ENCODE peak calls at places on chromosomes 4 and X, in six cellular contexts. S, J, I, L, Y and Z are unnamed samples.

GRCh38 chr4:6829077-6829476 is 46.5 kb downstream of the KIAA0232 start:
- DNase-seq in S (no peak), I (no peak), L (no peak), Y (no peak), J (no peak), Z (no peak)

GRCh38 chrX:149370097-149370496 is 135.0 kb downstream of the IDS start:
- DNase-seq in S (no peak), Y (no peak), I (no peak), J (no peak), L (no peak), Z (no peak)

GRCh38 chrX:42089014-42089413 is 165.7 kb upstream of the CASK start:
- DNase-seq in S (no peak), Y (no peak), L (no peak), I (no peak), J (no peak), Z (peak)

GRCh38 chr4:45638641-45639040 is 485.2 kb downstream of the GABRG1 start:
- DNase-seq in Y (no peak), S (no peak), J (no peak), L (no peak), I (no peak), Z (no peak)

GRCh38 chr4:10011277-10011676 is 10.0 kb downstream of the SLC2A9 start:
- DNase-seq in L (no peak), I (no peak), J (no peak), S (no peak), Y (no peak), Z (no peak)

GRCh38 chrX:140765043-140765784 is 55.7 kb downstream of the LINC00632 start:
- DNase-seq in I (no peak), L (peak), J (no peak), Y (no peak), S (peak), Z (peak)

GRCh38 chr4:5511791-5512190 is 196.6 kb downstream of the EVC2 start:
- DNase-seq in J (no peak), Y (no peak), S (no peak), L (no peak), I (no peak), Z (no peak)

GRCh38 chr4:112330921-112331320 is 33.8 kb downstream of the ALPK1 start:
- DNase-seq in Y (no peak), J (no peak), L (no peak), S (no peak), I (no peak), Z (no peak)

GRCh38 chr4:15926486-15926885 is 12.1 kb downstream of the FGFBP1 start:
- DNase-seq in I (no peak), S (no peak), L (no peak), J (no peak), Y (no peak), Z (no peak)

GRCh38 chrX:79107891-79108718 is 36.4 kb upstream of the GPR174 start:
- DNase-seq in I (no peak), J (no peak), Y (no peak), L (peak), S (no peak), Z (no peak)

GRCh38 chr4:41538887-41539498 is 1.0 kb downstream of the LIMCH1 start:
- DNase-seq in J (no peak), I (no peak), L (peak), S (no peak), Y (no peak), Z (no peak)

GRCh38 chr4:186840222-186840701 is 116.6 kb upstream of the FAT1 start:
- DNase-seq in I (no peak), L (no peak), J (peak), Y (no peak), S (no peak), Z (no peak)

GRCh38 chr4:73593631-73594241 is 26.5 kb downstream of the RASSF6 start:
- DNase-seq in I (no peak), J (no peak), S (peak), L (peak), Y (peak), Z (no peak)

GRCh38 chrX:16465081-16465876 is 184.7 kb upstream of the S100G start:
- DNase-seq in I (no peak), J (no peak), L (no peak), Y (no peak), S (no peak), Z (no peak)

GRCh38 chr4:183012862-183013855 is 85.9 kb upstream of the WWC2 start:
- DNase-seq in S (no peak), Y (no peak), I (no peak), J (no peak), L (no peak), Z (peak)
- TF ChIP-seq JUN in S (no peak), Y (no peak), I (no peak), J (no peak), L (no peak), Z (no peak)

GRCh38 chr4:114077610-114078009 is 98.2 kb upstream of the ARSJ start:
- DNase-seq in Y (no peak), S (no peak), J (no peak), I (no peak), L (peak), Z (no peak)
- TF ChIP-seq JUN in Y (no peak), S (no peak), J (no peak), I (no peak), L (peak), Z (no peak)

GRCh38 chr4:185351691-185352090 is 44.0 kb downstream of the LRP2BP start:
- DNase-seq in I (no peak), J (no peak), S (no peak), Y (no peak), L (no peak), Z (no peak)
- TF ChIP-seq JUN in I (no peak), J (no peak), S (no peak), Y (no peak), L (no peak), Z (no peak)

GRCh38 chr4:139145552-139145932 is 31.5 kb downstream of the ELF2 start:
- DNase-seq in Y (no peak), J (no peak), L (no peak), S (no peak), I (no peak), Z (no peak)

GRCh38 chr4:139142980-139143379 is 34.0 kb downstream of the ELF2 start:
- DNase-seq in S (no peak), I (no peak), J (no peak), L (no peak), Y (no peak), Z (no peak)

GRCh38 chr4:139142097-139142496 is 34.9 kb downstream of the ELF2 start:
- DNase-seq in L (no peak), J (no peak), I (no peak), Y (no peak), S (no peak), Z (no peak)

GRCh38 chr4:139144911-139145551 is 32.0 kb downstream of the ELF2 start:
- DNase-seq in J (no peak), I (no peak), L (no peak), S (no peak), Y (no peak), Z (peak)

GRCh38 chr4:139144161-139144859 is 32.7 kb downstream of the ELF2 start:
- DNase-seq in I (no peak), J (no peak), Y (no peak), S (no peak), L (no peak), Z (peak)
- TF ChIP-seq JUN in I (no peak), J (no peak), Y (no peak), S (no peak), L (no peak), Z (no peak)

DNA sequence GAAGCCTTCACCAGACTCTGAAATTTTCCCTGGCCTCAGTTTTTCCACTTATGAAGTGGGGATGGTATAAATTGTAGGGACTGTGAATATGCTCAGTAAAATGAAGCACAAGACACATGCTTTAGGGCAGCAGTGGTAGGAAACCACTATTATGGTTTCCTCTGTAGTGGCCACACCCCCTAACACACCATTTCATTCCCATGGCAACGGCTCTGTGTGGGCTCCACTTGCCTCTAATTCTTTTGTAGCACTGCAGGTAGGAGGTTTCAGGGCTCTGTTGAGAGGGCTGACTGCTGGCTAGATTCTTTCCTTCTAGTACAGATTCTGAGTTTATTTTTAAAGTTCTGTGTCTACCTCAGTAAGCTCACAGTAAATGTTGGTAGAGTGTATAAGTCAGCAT is 3.5 kb upstream of the VMA21 start:
- DNase-seq in L (no peak), J (no peak), I (no peak), Y (no peak), S (no peak), Z (peak)
- TF ChIP-seq JUN in L (no peak), J (no peak), I (no peak), Y (no peak), S (no peak), Z (no peak)

GRCh38 chrX:36434521-36434920 is 515.0 kb downstream of the CFAP47 start:
- DNase-seq in S (no peak), Y (no peak), J (no peak), I (no peak), L (no peak), Z (no peak)

GRCh38 chrX:36436286-36436860 is 516.8 kb downstream of the CFAP47 start:
- DNase-seq in I (no peak), S (no peak), L (no peak), Y (no peak), J (no peak), Z (no peak)

DNA sequence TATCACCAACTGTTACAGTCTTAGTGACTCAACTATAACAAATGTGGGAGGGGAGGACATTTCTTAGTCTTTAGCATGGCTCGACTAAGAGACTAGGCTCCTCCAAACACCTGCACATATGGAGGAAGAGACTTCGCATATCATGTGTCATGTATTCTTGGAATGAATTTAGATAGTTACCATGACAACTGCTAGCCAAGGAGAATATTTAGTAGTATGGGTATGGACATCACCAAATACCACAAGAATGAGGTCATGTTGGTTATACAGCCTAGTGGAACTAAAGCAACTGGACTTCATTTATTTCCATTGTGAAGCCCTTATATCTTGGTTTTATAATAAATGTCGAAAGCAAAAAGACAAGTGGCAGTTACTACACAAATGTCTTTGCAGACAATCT is 512.3 kb downstream of the CFAP47 start:
- DNase-seq in Y (no peak), S (peak), J (no peak), L (no peak), I (no peak), Z (no peak)
- TF ChIP-seq JUN in Y (no peak), S (no peak), J (no peak), L (no peak), I (no peak), Z (no peak)

GRCh38 chrX:100830547-100830946 is 10.4 kb downstream of the CSTF2 start:
- DNase-seq in I (no peak), L (no peak), J (no peak), Y (no peak), S (no peak), Z (no peak)

GRCh38 chrX:100831219-100831946 is 11.2 kb downstream of the CSTF2 start:
- DNase-seq in S (no peak), Y (no peak), I (no peak), J (no peak), L (no peak), Z (no peak)

GRCh38 chrX:100830143-100830542 is 10.0 kb downstream of the CSTF2 start:
- DNase-seq in I (no peak), L (no peak), J (no peak), S (no peak), Y (no peak), Z (no peak)

DNA sequence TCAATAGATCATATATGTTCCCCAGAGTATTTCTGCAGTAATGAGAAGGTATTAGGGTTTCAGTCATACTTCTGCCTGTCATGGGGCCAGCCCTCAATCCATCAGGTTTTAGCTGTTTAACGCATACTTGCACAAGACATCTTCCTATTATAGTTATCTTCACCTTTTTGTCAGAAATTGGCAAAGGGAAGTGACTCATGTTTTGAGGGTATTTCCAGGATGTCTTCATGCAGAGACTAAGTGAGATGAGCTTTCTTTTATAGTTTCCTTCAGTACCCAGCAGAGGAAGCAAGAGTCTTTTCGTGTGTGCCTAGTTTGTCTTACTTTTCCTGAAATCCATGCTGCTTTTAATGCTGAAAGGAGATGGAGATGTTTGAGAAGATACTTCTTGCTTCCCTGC is 9.5 kb downstream of the CSTF2 start:
- DNase-seq in S (no peak), L (peak), J (no peak), I (no peak), Y (no peak), Z (no peak)
- TF ChIP-seq JUN in S (no peak), L (peak), J (no peak), I (no peak), Y (no peak), Z (no peak)

GRCh38 chr4:37244583-37245390 is at the start of gene NWD2:
- DNase-seq in I (no peak), J (no peak), L (no peak), Y (no peak), S (no peak), Z (peak)
- TF ChIP-seq JUN in I (no peak), J (no peak), L (no peak), Y (no peak), S (no peak), Z (no peak)

GRCh38 chr4:151331276-151332042 is 6.1 kb upstream of the SH3D19 start:
- DNase-seq in J (no peak), L (no peak), S (peak), I (no peak), Y (peak), Z (no peak)
- TF ChIP-seq JUN in J (no peak), L (no peak), S (no peak), I (no peak), Y (no peak), Z (no peak)

GRCh38 chrX:68942141-68942540 is 113.3 kb downstream of the EFNB1 start:
- DNase-seq in J (no peak), Y (no peak), I (no peak), L (no peak), S (no peak), Z (no peak)
- TF ChIP-seq JUN in J (no peak), Y (no peak), I (no peak), L (no peak), S (no peak), Z (no peak)